ENCODE peak calls at places on chromosomes 2 and 18, in nine cellular contexts. H, G, L, U, R, V, F, E and B are unnamed samples.

GRCh38 chr18:3283908-3284307 is 22.0 kb downstream of the MYL12B start:
- DNase-seq in H (no peak), G (no peak), R (no peak), E (no peak), L (no peak), U (no peak), F (no peak), V (no peak), B (no peak)

GRCh38 chr2:176999331-176999730 is 213.3 kb upstream of the HNRNPA3 start:
- DNase-seq in G (no peak), U (no peak), E (peak; percentile 1), L (peak; percentile 37), V (no peak), H (no peak), R (no peak), F (no peak), B (peak; percentile 38)

GRCh38 chr18:73647391-73647790 is 500.2 kb downstream of the FBXO15 start:
- DNase-seq in L (no peak), G (no peak), H (no peak), V (no peak), F (no peak), E (no peak), R (no peak), U (no peak), B (no peak)

GRCh38 chr18:7619676-7620075 is 52.6 kb downstream of the PTPRM start:
- DNase-seq in U (no peak), E (no peak), H (no peak), G (no peak), L (no peak), V (no peak), R (no peak), F (no peak), B (no peak)

GRCh38 chr18:67400502-67401117 is 115.9 kb downstream of the DSEL start:
- DNase-seq in L (no peak), U (no peak), F (no peak), V (no peak), H (no peak), R (no peak), G (no peak), E (no peak), B (no peak)

GRCh38 chr2:3434005-3434404 is 54.5 kb downstream of the TRAPPC12 start:
- DNase-seq in E (no peak), L (no peak), V (no peak), U (no peak), H (no peak), R (no peak), G (no peak), F (no peak), B (no peak)

GRCh38 chr2:25032094-25032493 is 9.8 kb upstream of the EFR3B start:
- DNase-seq in U (no peak), R (no peak), V (no peak), H (no peak), L (peak; percentile 8), G (no peak), E (peak; percentile 18), F (no peak), B (no peak)

GRCh38 chr18:69217271-69217670 is 183.4 kb upstream of the DOK6 start:
- DNase-seq in H (no peak), U (no peak), G (no peak), V (no peak), E (no peak), L (no peak), R (no peak), F (no peak), B (no peak)

GRCh38 chr2:158676696-158677095 is 118.4 kb upstream of the DAPL1 start:
- DNase-seq in R (no peak), F (no peak), G (no peak), V (no peak), E (no peak), L (no peak), U (no peak), H (no peak), B (no peak)

GRCh38 chr2:164969909-164970690 is 14.8 kb upstream of the SLC38A11 start:
- DNase-seq in E (no peak), V (no peak), G (no peak), L (peak; percentile 23), F (no peak), H (no peak), R (no peak), U (no peak), B (no peak)

GRCh38 chr2:29495068-29495467 is 379.9 kb downstream of the CLIP4 start:
- DNase-seq in F (no peak), R (no peak), H (no peak), U (no peak), E (no peak), L (no peak), V (no peak), G (no peak), B (no peak)

GRCh38 chr18:28905509-28905908 is 728.6 kb upstream of the CDH2 start:
- DNase-seq in R (no peak), H (no peak), U (no peak), V (no peak), F (no peak), L (peak; percentile 47), G (no peak), E (peak; percentile 13), B (no peak)

GRCh38 chr18:49838381-49838780 is 25.0 kb upstream of the ACAA2 start:
- DNase-seq in R (no peak), G (no peak), L (no peak), V (no peak), F (no peak), H (no peak), E (no peak), U (no peak), B (no peak)

GRCh38 chr2:160666019-160666676 is 172.5 kb upstream of the RBMS1 start:
- DNase-seq in F (no peak), H (no peak), R (no peak), V (peak; percentile 54), G (peak; percentile 95), E (peak; percentile 95), L (peak; percentile 99), U (peak; percentile 82), B (no peak)

GRCh38 chr18:12838178-12838634 is 45.8 kb downstream of the PTPN2 start:
- DNase-seq in L (peak; percentile 97), U (peak; percentile 64), H (peak; percentile 74), F (no peak), R (peak; percentile 80), G (peak; percentile 93), E (peak; percentile 97), V (peak; percentile 65), B (no peak)

GRCh38 chr18:76594966-76595365 is 99.9 kb upstream of the ZNF516 start:
- DNase-seq in V (no peak), H (no peak), R (no peak), E (no peak), L (no peak), F (no peak), U (no peak), G (no peak), B (no peak)

GRCh38 chr2:42100696-42101585 is 53.1 kb downstream of the PKDCC start:
- DNase-seq in H (peak; percentile 56), L (peak; percentile 77), F (peak; percentile 50), U (peak; percentile 33), V (no peak), R (peak; percentile 85), E (no peak), G (no peak), B (peak; percentile 74)

GRCh38 chr18:63515279-63515678 is 26.9 kb upstream of the SERPINB12 start:
- DNase-seq in L (no peak), R (no peak), V (no peak), E (no peak), F (no peak), G (no peak), U (no peak), H (no peak), B (no peak)
- TF ChIP-seq CTCF in L (no peak), R (no peak), V (no peak), E (peak; percentile 7), F (no peak), G (no peak), U (peak; percentile 44), H (no peak), B (no peak)

GRCh38 chr2:126657636-126658315 is 1.8 kb downstream of the GYPC start:
- DNase-seq in V (no peak), U (peak; percentile 98), L (peak; percentile 100), G (peak; percentile 87), F (peak; percentile 90), E (peak; percentile 98), R (peak; percentile 83), H (peak; percentile 42), B (peak; percentile 81)
- TF ChIP-seq CTCF in V (no peak), U (no peak), L (no peak), G (no peak), F (no peak), E (no peak), R (peak; percentile 20), H (no peak), B (no peak)

GRCh38 chr2:62704654-62705006 is 883 bp upstream of the EHBP1 start:
- DNase-seq in H (no peak), F (no peak), E (no peak), V (no peak), L (no peak), R (no peak), G (no peak), U (no peak), B (no peak)
- TF ChIP-seq CTCF in H (no peak), F (no peak), E (no peak), V (no peak), L (no peak), R (no peak), G (no peak), U (no peak), B (no peak)

GRCh38 chr2:156892449-156893335 is 364.8 kb upstream of the GALNT5 start:
- DNase-seq in G (peak; percentile 28), F (no peak), V (peak; percentile 4), U (no peak), R (no peak), H (no peak), L (peak; percentile 24), E (peak; percentile 80), B (peak; percentile 8)
- TF ChIP-seq CTCF in G (peak; percentile 43), F (no peak), V (peak; percentile 78), U (peak; percentile 58), R (peak; percentile 50), H (no peak), L (peak; percentile 29), E (peak; percentile 39), B (peak; percentile 42)

DNA sequence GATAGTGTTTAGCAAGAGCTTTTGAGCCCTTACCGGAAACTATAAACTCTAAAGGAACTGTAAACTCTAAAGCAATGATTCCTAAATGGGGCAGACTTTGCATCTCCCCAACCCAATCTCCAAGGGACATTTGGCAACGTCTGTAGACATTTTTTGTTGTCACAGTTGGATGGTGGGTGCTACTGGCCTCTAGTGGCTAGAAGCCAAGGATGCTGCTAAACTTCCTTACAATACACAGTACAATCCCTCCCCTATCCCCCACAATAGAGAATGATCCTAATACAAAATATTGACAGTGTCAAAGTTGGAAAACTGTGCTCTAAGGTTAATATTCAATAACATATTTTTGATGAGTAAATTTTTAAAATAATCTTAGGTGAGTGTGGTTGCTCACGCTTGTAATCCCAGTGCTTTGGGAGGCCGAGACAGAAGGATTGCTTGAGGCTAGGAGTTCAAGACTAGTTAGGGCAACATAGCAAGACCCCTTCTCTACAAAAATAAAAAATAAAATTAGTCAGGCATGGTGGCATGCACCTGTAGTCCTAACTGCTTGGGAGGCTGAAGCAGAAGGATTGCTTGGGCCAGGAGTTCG is 66.7 kb downstream of the PTPN4 start:
- DNase-seq in U (no peak), H (no peak), G (no peak), F (peak; percentile 59), L (peak; percentile 44), V (peak; percentile 16), E (peak; percentile 51), R (no peak), B (peak; percentile 28)
- TF ChIP-seq CTCF in U (peak; percentile 59), H (no peak), G (peak; percentile 72), F (peak; percentile 65), L (peak; percentile 70), V (peak; percentile 63), E (peak; percentile 50), R (peak; percentile 53), B (peak; percentile 39)